ENCODE peak calls at places on chromosome 11, in nine cellular contexts. H, O, P, T, E, K, Z, D and B are unnamed samples.

GRCh38 chr11:65640483-65641207 is 2.7 kb downstream of the SIPA1 start:
- DNase-seq in Z (no peak), D (no peak), O (peak), E (no peak), T (no peak), H (no peak), P (no peak), K (no peak), B (no peak)

GRCh38 chr11:118938491-118939411 is 13.0 kb upstream of the BCL9L start:
- DNase-seq in E (no peak), H (no peak), K (no peak), T (no peak), O (no peak), Z (no peak), D (no peak), P (no peak), B (no peak)

GRCh38 chr11:96037267-96037990 is 113.5 kb upstream of the MTMR2 start:
- DNase-seq in P (no peak), D (no peak), K (peak), H (no peak), O (no peak), T (no peak), E (no peak), Z (peak), B (no peak)

GRCh38 chr11:134500621-134501020 is 88.6 kb upstream of the B3GAT1 start:
- DNase-seq in D (no peak), Z (no peak), K (no peak), T (no peak), P (no peak), H (peak), O (no peak), E (no peak), B (no peak)

GRCh38 chr11:77123591-77123990 is 4.5 kb upstream of the MYO7A start:
- DNase-seq in E (no peak), D (no peak), Z (no peak), O (no peak), H (no peak), K (no peak), T (no peak), P (no peak), B (no peak)

GRCh38 chr11:104094576-104094975 is 58.1 kb downstream of the DDI1 start:
- DNase-seq in D (no peak), Z (no peak), O (no peak), P (no peak), E (no peak), K (no peak), H (no peak), T (no peak), B (no peak)

GRCh38 chr11:66268953-66269906 is 791 bp downstream of the RAB1B start:
- DNase-seq in E (no peak), T (no peak), H (no peak), Z (peak), D (no peak), P (no peak), O (no peak), K (peak), B (no peak)

GRCh38 chr11:133163463-133164419 is 368.6 kb downstream of the OPCML start:
- DNase-seq in E (no peak), D (no peak), Z (peak), O (peak), K (peak), P (peak), T (no peak), H (no peak), B (no peak)

GRCh38 chr11:10483174-10483573 is 28.1 kb downstream of the AMPD3 start:
- DNase-seq in D (no peak), K (no peak), H (no peak), O (no peak), P (no peak), Z (no peak), E (no peak), T (no peak), B (no peak)

GRCh38 chr11:17541330-17541885 is 2.8 kb downstream of the USH1C start:
- DNase-seq in K (no peak), T (no peak), P (no peak), E (no peak), D (no peak), H (no peak), Z (no peak), O (no peak), B (no peak)

GRCh38 chr11:9090488-9091043 is 833 bp downstream of the SCUBE2 start:
- DNase-seq in D (no peak), K (no peak), P (no peak), H (no peak), E (no peak), Z (no peak), T (no peak), O (no peak), B (no peak)

GRCh38 chr11:112459001-112459400 is 198.3 kb upstream of the PLET1 start:
- DNase-seq in Z (no peak), K (no peak), H (no peak), P (no peak), E (no peak), D (no peak), T (no peak), O (no peak), B (no peak)

GRCh38 chr11:100734743-100735527 is 47.8 kb downstream of the ARHGAP42 start:
- DNase-seq in H (no peak), Z (no peak), T (no peak), P (no peak), E (no peak), O (no peak), D (no peak), K (no peak), B (no peak)

GRCh38 chr11:2269601-2270321 is 627 bp downstream of the ASCL2 start:
- DNase-seq in E (peak), D (no peak), O (peak), H (no peak), P (no peak), Z (peak), T (no peak), K (peak), B (peak)

GRCh38 chr11:117807482-117808272 is 10.7 kb upstream of the DSCAML1 start:
- DNase-seq in O (peak), H (peak), D (no peak), K (peak), P (no peak), E (peak), T (peak), Z (peak), B (peak)

GRCh38 chr11:61654397-61654829 is 25.8 kb upstream of the DAGLA start:
- DNase-seq in H (peak), O (no peak), D (no peak), K (no peak), T (no peak), Z (no peak), E (no peak), P (no peak), B (no peak)